ENCODE peak calls at places on chromosomes 6 and 20, in nine cellular contexts. One of them, this sample, is unnamed.

GRCh38 chr6:130467595-130467994 is 101.8 kb downstream of the TMEM200A start:
- DNase-seq in cardiac fibroblast: no peak
- DNase-seq in dorsolateral prefrontal cortex: no peak
- DNase-seq in BJ: no peak
- DNase-seq in A549: no peak
- DNase-seq in uterus: no peak
- DNase-seq in heart right ventricle: no peak
- DNase-seq in body of pancreas: no peak
- DNase-seq in bronchial epithelial cell: no peak
- DNase-seq in this sample: no peak

GRCh38 chr6:19833947-19834346 is 3.2 kb upstream of the ID4 start:
- DNase-seq in dorsolateral prefrontal cortex: no peak
- DNase-seq in cardiac fibroblast: peak
- DNase-seq in uterus: no peak
- DNase-seq in body of pancreas: no peak
- DNase-seq in heart right ventricle: no peak
- DNase-seq in A549: no peak
- DNase-seq in bronchial epithelial cell: no peak
- DNase-seq in BJ: no peak
- DNase-seq in this sample: no peak

GRCh38 chr6:151609146-151609962 is 115.5 kb downstream of the CCDC170 start:
- DNase-seq in bronchial epithelial cell: no peak
- DNase-seq in cardiac fibroblast: no peak
- DNase-seq in body of pancreas: no peak
- DNase-seq in heart right ventricle: peak
- DNase-seq in uterus: peak
- DNase-seq in dorsolateral prefrontal cortex: no peak
- DNase-seq in A549: no peak
- DNase-seq in BJ: no peak
- DNase-seq in this sample: no peak

GRCh38 chr20:59006864-59007757 is at the start of gene CTSZ:
- DNase-seq in uterus: peak
- DNase-seq in A549: peak
- DNase-seq in body of pancreas: peak
- DNase-seq in cardiac fibroblast: peak
- DNase-seq in heart right ventricle: peak
- DNase-seq in dorsolateral prefrontal cortex: peak
- DNase-seq in BJ: no peak
- DNase-seq in bronchial epithelial cell: no peak
- DNase-seq in this sample: no peak

GRCh38 chr6:36772401-36772800 is 66.8 kb downstream of the CPNE5 start:
- DNase-seq in heart right ventricle: no peak
- DNase-seq in body of pancreas: no peak
- DNase-seq in cardiac fibroblast: no peak
- DNase-seq in bronchial epithelial cell: no peak
- DNase-seq in A549: no peak
- DNase-seq in dorsolateral prefrontal cortex: no peak
- DNase-seq in uterus: no peak
- DNase-seq in BJ: no peak
- DNase-seq in this sample: no peak

GRCh38 chr20:5705827-5706226 is 44.4 kb upstream of the SHLD1 start:
- DNase-seq in body of pancreas: no peak
- DNase-seq in BJ: no peak
- DNase-seq in bronchial epithelial cell: no peak
- DNase-seq in heart right ventricle: no peak
- DNase-seq in A549: no peak
- DNase-seq in cardiac fibroblast: no peak
- DNase-seq in dorsolateral prefrontal cortex: no peak
- DNase-seq in uterus: no peak
- DNase-seq in this sample: no peak

GRCh38 chr6:68777956-68778355 is 142.9 kb downstream of the ADGRB3 start:
- DNase-seq in A549: no peak
- DNase-seq in BJ: no peak
- DNase-seq in heart right ventricle: no peak
- DNase-seq in dorsolateral prefrontal cortex: peak
- DNase-seq in uterus: no peak
- DNase-seq in body of pancreas: no peak
- DNase-seq in cardiac fibroblast: peak
- DNase-seq in bronchial epithelial cell: peak
- DNase-seq in this sample: no peak

GRCh38 chr6:13566500-13566899 is 7.9 kb upstream of the SIRT5 start:
- DNase-seq in uterus: no peak
- DNase-seq in bronchial epithelial cell: no peak
- DNase-seq in heart right ventricle: no peak
- DNase-seq in BJ: no peak
- DNase-seq in cardiac fibroblast: no peak
- DNase-seq in dorsolateral prefrontal cortex: no peak
- DNase-seq in A549: no peak
- DNase-seq in body of pancreas: no peak
- DNase-seq in this sample: no peak

GRCh38 chr6:169292340-169293124 is 38.9 kb upstream of the THBS2 start:
- DNase-seq in cardiac fibroblast: peak
- DNase-seq in bronchial epithelial cell: peak
- DNase-seq in uterus: peak
- DNase-seq in BJ: peak
- DNase-seq in dorsolateral prefrontal cortex: no peak
- DNase-seq in heart right ventricle: no peak
- DNase-seq in A549: peak
- DNase-seq in body of pancreas: no peak
- DNase-seq in this sample: peak

GRCh38 chr20:62362991-62363919 is 3.9 kb downstream of the LAMA5 start:
- DNase-seq in bronchial epithelial cell: no peak
- DNase-seq in BJ: no peak
- DNase-seq in A549: peak
- DNase-seq in uterus: peak
- DNase-seq in heart right ventricle: peak
- DNase-seq in dorsolateral prefrontal cortex: peak
- DNase-seq in body of pancreas: peak
- DNase-seq in cardiac fibroblast: no peak
- DNase-seq in this sample: no peak

GRCh38 chr6:34106900-34107299 is 39.0 kb downstream of the GRM4 start:
- DNase-seq in uterus: no peak
- DNase-seq in cardiac fibroblast: no peak
- DNase-seq in heart right ventricle: no peak
- DNase-seq in A549: no peak
- DNase-seq in dorsolateral prefrontal cortex: no peak
- DNase-seq in bronchial epithelial cell: no peak
- DNase-seq in body of pancreas: no peak
- DNase-seq in BJ: no peak
- DNase-seq in this sample: no peak

GRCh38 chr6:47922391-47922790 is 140.6 kb downstream of the OPN5 start:
- DNase-seq in cardiac fibroblast: peak
- DNase-seq in body of pancreas: no peak
- DNase-seq in bronchial epithelial cell: no peak
- DNase-seq in dorsolateral prefrontal cortex: peak
- DNase-seq in heart right ventricle: no peak
- DNase-seq in A549: no peak
- DNase-seq in uterus: no peak
- DNase-seq in BJ: no peak
- DNase-seq in this sample: no peak

GRCh38 chr20:44610313-44610965 is 28.1 kb downstream of the PKIG start:
- DNase-seq in bronchial epithelial cell: no peak
- DNase-seq in cardiac fibroblast: no peak
- DNase-seq in BJ: no peak
- DNase-seq in A549: no peak
- DNase-seq in heart right ventricle: no peak
- DNase-seq in uterus: no peak
- DNase-seq in dorsolateral prefrontal cortex: no peak
- DNase-seq in body of pancreas: no peak
- DNase-seq in this sample: no peak

GRCh38 chr20:43388267-43389081 is 69.2 kb upstream of the SRSF6 start:
- DNase-seq in uterus: peak
- DNase-seq in A549: no peak
- DNase-seq in body of pancreas: peak
- DNase-seq in dorsolateral prefrontal cortex: peak
- DNase-seq in BJ: no peak
- DNase-seq in heart right ventricle: peak
- DNase-seq in bronchial epithelial cell: peak
- DNase-seq in cardiac fibroblast: peak
- DNase-seq in this sample: no peak

GRCh38 chr20:64161595-64162238 is 2.5 kb upstream of the MYT1 start:
- DNase-seq in uterus: no peak
- DNase-seq in body of pancreas: peak
- DNase-seq in A549: peak
- DNase-seq in cardiac fibroblast: peak
- DNase-seq in bronchial epithelial cell: peak
- DNase-seq in dorsolateral prefrontal cortex: no peak
- DNase-seq in BJ: no peak
- DNase-seq in heart right ventricle: peak
- DNase-seq in this sample: no peak

GRCh38 chr6:113433506-113433991 is 423.6 kb upstream of the MARCKS start:
- DNase-seq in cardiac fibroblast: peak
- DNase-seq in dorsolateral prefrontal cortex: no peak
- DNase-seq in uterus: peak
- DNase-seq in BJ: peak
- DNase-seq in body of pancreas: peak
- DNase-seq in bronchial epithelial cell: peak
- DNase-seq in A549: peak
- DNase-seq in heart right ventricle: peak
- DNase-seq in this sample: no peak

GRCh38 chr20:47233333-47234188 is 122.9 kb downstream of the ZMYND8 start:
- DNase-seq in cardiac fibroblast: no peak
- DNase-seq in body of pancreas: no peak
- DNase-seq in A549: no peak
- DNase-seq in uterus: no peak
- DNase-seq in BJ: peak
- DNase-seq in heart right ventricle: no peak
- DNase-seq in bronchial epithelial cell: no peak
- DNase-seq in dorsolateral prefrontal cortex: no peak
- DNase-seq in this sample: peak

GRCh38 chr6:146361367-146361924 is 182.2 kb upstream of the RAB32 start:
- DNase-seq in bronchial epithelial cell: peak
- DNase-seq in body of pancreas: no peak
- DNase-seq in BJ: no peak
- DNase-seq in uterus: no peak
- DNase-seq in heart right ventricle: peak
- DNase-seq in cardiac fibroblast: peak
- DNase-seq in A549: no peak
- DNase-seq in dorsolateral prefrontal cortex: peak
- DNase-seq in this sample: no peak

DNA sequence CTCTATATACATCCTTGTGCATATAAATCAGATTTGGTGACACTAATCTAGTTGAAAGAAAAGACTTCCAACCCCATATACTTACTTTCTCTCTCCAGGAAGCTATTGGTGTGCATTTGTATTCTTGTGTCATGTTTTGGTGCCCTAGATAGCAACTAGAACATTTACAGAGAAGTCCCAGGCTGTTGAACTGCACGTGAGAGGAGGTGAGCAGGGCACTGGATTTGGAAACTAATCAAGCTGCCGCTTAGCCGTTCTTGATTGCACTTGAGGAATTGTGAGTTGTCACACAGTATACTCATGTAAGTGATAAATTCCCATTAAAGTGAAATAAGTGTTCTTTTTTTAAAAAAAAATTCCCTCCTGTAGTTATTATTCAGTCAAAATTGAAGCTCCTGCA is 7.6 kb downstream of the WRNIP1 start:
- DNase-seq in heart right ventricle: no peak
- DNase-seq in BJ: no peak
- DNase-seq in uterus: no peak
- DNase-seq in A549: no peak
- DNase-seq in body of pancreas: no peak
- DNase-seq in dorsolateral prefrontal cortex: no peak
- DNase-seq in cardiac fibroblast: no peak
- DNase-seq in bronchial epithelial cell: no peak
- DNase-seq in this sample: no peak
- H3K4me3 ChIP-seq in heart right ventricle: no peak
- H3K4me3 ChIP-seq in BJ: no peak
- H3K4me3 ChIP-seq in uterus: no peak
- H3K4me3 ChIP-seq in A549: no peak
- H3K4me3 ChIP-seq in body of pancreas: no peak
- H3K4me3 ChIP-seq in dorsolateral prefrontal cortex: no peak
- H3K4me3 ChIP-seq in cardiac fibroblast: no peak
- H3K4me3 ChIP-seq in bronchial epithelial cell: no peak
- H3K4me3 ChIP-seq in this sample: no peak

GRCh38 chr20:610130-611046 is at the start of gene TCF15:
- DNase-seq in A549: no peak
- DNase-seq in bronchial epithelial cell: no peak
- DNase-seq in dorsolateral prefrontal cortex: no peak
- DNase-seq in body of pancreas: no peak
- DNase-seq in BJ: no peak
- DNase-seq in uterus: no peak
- DNase-seq in cardiac fibroblast: no peak
- DNase-seq in heart right ventricle: peak
- DNase-seq in this sample: no peak
- H3K4me3 ChIP-seq in A549: no peak
- H3K4me3 ChIP-seq in bronchial epithelial cell: no peak
- H3K4me3 ChIP-seq in dorsolateral prefrontal cortex: peak
- H3K4me3 ChIP-seq in body of pancreas: no peak
- H3K4me3 ChIP-seq in BJ: no peak
- H3K4me3 ChIP-seq in uterus: no peak
- H3K4me3 ChIP-seq in cardiac fibroblast: no peak
- H3K4me3 ChIP-seq in heart right ventricle: peak
- H3K4me3 ChIP-seq in this sample: no peak

DNA sequence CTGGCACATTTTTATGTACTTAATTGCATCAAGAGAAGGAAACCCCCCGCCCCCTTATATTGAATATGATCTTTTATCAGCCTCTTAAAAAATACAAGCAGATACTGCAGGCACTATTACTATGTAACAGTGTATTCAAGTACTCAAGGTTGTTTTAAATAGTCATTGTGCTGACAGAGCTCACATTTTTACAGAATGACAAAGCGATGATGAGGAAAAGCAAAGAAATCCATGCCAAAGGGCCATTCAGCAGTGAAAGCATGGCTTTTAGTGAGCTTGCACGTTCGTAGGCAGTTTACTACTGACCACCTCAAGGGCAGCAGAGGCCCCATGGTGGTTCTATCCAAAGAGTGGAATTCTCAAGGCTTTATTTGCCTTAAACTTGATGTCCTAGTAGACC is 146.8 kb downstream of the RPS12 start:
- DNase-seq in BJ: no peak
- DNase-seq in uterus: no peak
- DNase-seq in A549: no peak
- DNase-seq in bronchial epithelial cell: peak
- DNase-seq in cardiac fibroblast: peak
- DNase-seq in dorsolateral prefrontal cortex: no peak
- DNase-seq in body of pancreas: no peak
- DNase-seq in heart right ventricle: no peak
- DNase-seq in this sample: no peak
- H3K4me3 ChIP-seq in BJ: no peak
- H3K4me3 ChIP-seq in uterus: no peak
- H3K4me3 ChIP-seq in A549: no peak
- H3K4me3 ChIP-seq in bronchial epithelial cell: no peak
- H3K4me3 ChIP-seq in cardiac fibroblast: no peak
- H3K4me3 ChIP-seq in dorsolateral prefrontal cortex: no peak
- H3K4me3 ChIP-seq in body of pancreas: no peak
- H3K4me3 ChIP-seq in heart right ventricle: no peak
- H3K4me3 ChIP-seq in this sample: no peak

DNA sequence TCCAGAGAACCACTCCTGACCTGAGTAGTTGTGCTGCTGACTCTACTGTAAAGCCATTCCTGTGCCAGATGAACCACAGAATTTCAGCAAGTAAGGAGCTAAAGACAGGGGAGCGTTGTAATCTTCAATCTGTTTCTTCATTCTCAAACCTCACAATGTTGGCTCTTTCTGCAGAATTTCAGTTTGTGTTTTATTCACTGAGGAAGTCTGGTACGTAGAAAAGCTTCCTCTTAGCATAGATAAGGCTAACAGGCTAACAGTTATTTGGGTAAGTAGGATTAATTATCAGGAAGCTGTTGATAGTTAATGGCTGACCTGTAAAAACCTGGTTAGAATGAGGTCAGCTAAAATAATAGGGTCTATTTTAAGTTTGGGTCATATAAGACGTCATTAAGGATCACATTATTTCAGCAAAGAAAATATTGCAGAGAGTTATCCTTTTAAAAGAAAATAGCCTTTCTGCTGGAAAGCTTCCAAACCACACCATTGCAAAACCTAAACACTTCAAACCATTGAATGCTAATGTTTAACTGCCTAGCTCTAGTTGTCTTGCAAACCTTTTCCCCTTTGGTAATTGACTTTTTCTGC is 14.1 kb upstream of the TENT5A start:
- DNase-seq in uterus: peak
- DNase-seq in BJ: peak
- DNase-seq in cardiac fibroblast: peak
- DNase-seq in bronchial epithelial cell: peak
- DNase-seq in A549: peak
- DNase-seq in body of pancreas: no peak
- DNase-seq in dorsolateral prefrontal cortex: no peak
- DNase-seq in heart right ventricle: no peak
- DNase-seq in this sample: peak
- H3K4me3 ChIP-seq in uterus: no peak
- H3K4me3 ChIP-seq in BJ: no peak
- H3K4me3 ChIP-seq in cardiac fibroblast: no peak
- H3K4me3 ChIP-seq in bronchial epithelial cell: no peak
- H3K4me3 ChIP-seq in A549: peak
- H3K4me3 ChIP-seq in body of pancreas: no peak
- H3K4me3 ChIP-seq in dorsolateral prefrontal cortex: no peak
- H3K4me3 ChIP-seq in heart right ventricle: no peak
- H3K4me3 ChIP-seq in this sample: no peak